ENCODE peak calls at places on chromosomes 7 and 10, in six cellular contexts. B is BJ; E is EL; S is NCI-H748 treated with DMSO at 0.1 percent for 48 hours; A is naive thymus-derived CD4-positive, alpha-beta T cell; U is MCF 10A. W is an unnamed sample.

GRCh38 chr10:79275431-79275851 is 71.8 kb upstream of the PPIF start:
- DNase-seq in U (no peak), S (no peak), A (no peak), E (no peak), B (no peak), W (peak; percentile 16)

GRCh38 chr7:70356324-70356797 is 758.1 kb downstream of the AUTS2 start:
- DNase-seq in U (no peak), A (no peak), B (no peak), E (no peak), S (peak; percentile 100), W (peak; percentile 89)

GRCh38 chr10:22681783-22682183 is 32.6 kb downstream of the PIP4K2A start:
- DNase-seq in S (no peak), B (no peak), A (peak; percentile 70), E (peak; percentile 77), U (peak; percentile 83), W (no peak)

GRCh38 chr10:46305430-46305808 is 18.6 kb downstream of the ANTXRL start:
- DNase-seq in U (no peak), E (no peak), A (no peak), B (no peak), S (no peak), W (no peak)

GRCh38 chr7:336810-337566 is 47.0 kb downstream of the FOXL3 start:
- DNase-seq in A (peak; percentile 24), S (no peak), U (no peak), B (no peak), E (no peak), W (no peak)

GRCh38 chr7:114273218-114273617 is 141.4 kb upstream of the FOXP2 start:
- DNase-seq in A (no peak), B (no peak), S (no peak), E (no peak), U (no peak), W (no peak)

GRCh38 chr7:286278-286677 is 3.7 kb upstream of the FOXL3 start:
- DNase-seq in B (no peak), A (peak; percentile 8), S (no peak), E (no peak), U (no peak), W (no peak)

GRCh38 chr7:54888067-54888735 is 129.2 kb upstream of the SEC61G start:
- DNase-seq in S (peak; percentile 40), E (peak; percentile 14), U (no peak), A (no peak), B (no peak), W (peak; percentile 21)

GRCh38 chr10:125209591-125210373 is 49.4 kb upstream of the CTBP2 start:
- DNase-seq in S (no peak), B (peak; percentile 30), E (peak; percentile 8), A (no peak), U (no peak), W (no peak)

GRCh38 chr7:134866581-134866980 is 87.1 kb downstream of the CALD1 start:
- DNase-seq in S (no peak), U (no peak), E (no peak), B (no peak), A (no peak), W (no peak)

GRCh38 chr7:51950811-51951210 is 634.2 kb upstream of the COBL start:
- DNase-seq in S (no peak), E (no peak), B (no peak), U (no peak), A (no peak), W (no peak)

GRCh38 chr10:62652114-62652513 is 152.4 kb upstream of the ADO start:
- DNase-seq in B (no peak), A (no peak), E (peak; percentile 71), S (no peak), U (no peak), W (no peak)

GRCh38 chr7:129393255-129393654 is 41.0 kb upstream of the STRIP2 start:
- DNase-seq in U (no peak), B (no peak), A (no peak), S (no peak), E (no peak), W (no peak)

GRCh38 chr10:46030091-46030937 is at the start of gene NCOA4:
- DNase-seq in S (peak; percentile 81), E (peak; percentile 98), B (peak; percentile 86), A (peak; percentile 96), U (peak; percentile 97), W (peak; percentile 84)

GRCh38 chr7:95545007-95545615 is 51.2 kb downstream of the PDK4 start:
- DNase-seq in E (peak; percentile 55), U (peak; percentile 77), B (peak; percentile 14), A (no peak), S (no peak), W (no peak)

GRCh38 chr10:73898730-73899400 is 12.1 kb upstream of the PLAU start:
- DNase-seq in E (peak; percentile 63), B (no peak), S (no peak), A (no peak), U (no peak), W (no peak)

GRCh38 chr7:34143397-34143796 is 238.1 kb downstream of the BMPER start:
- DNase-seq in E (no peak), A (no peak), B (peak; percentile 69), U (peak; percentile 21), S (no peak), W (peak; percentile 91)

GRCh38 chr7:121544726-121545125 is 148.6 kb upstream of the FAM3C start:
- DNase-seq in U (peak; percentile 93), S (no peak), E (peak; percentile 91), A (no peak), B (peak; percentile 92), W (no peak)

GRCh38 chr7:4203786-4204185 is 478.3 kb upstream of the FOXK1 start:
- DNase-seq in U (no peak), S (no peak), E (no peak), A (no peak), B (no peak), W (no peak)

GRCh38 chr7:99618726-99619125 is 2.0 kb downstream of the ZSCAN25 start:
- DNase-seq in E (peak; percentile 96), A (no peak), B (peak; percentile 61), S (no peak), U (peak; percentile 72), W (no peak)

GRCh38 chr7:27912751-27913150 is 172.8 kb downstream of the TAX1BP1 start:
- DNase-seq in B (no peak), S (no peak), U (no peak), A (no peak), E (no peak), W (no peak)

GRCh38 chr7:117757440-117757839 is 115.8 kb downstream of the CTTNBP2 start:
- DNase-seq in E (no peak), U (no peak), A (no peak), B (no peak), S (no peak), W (no peak)

GRCh38 chr7:155594163-155594732 is 47.9 kb upstream of the CNPY1 start:
- DNase-seq in E (no peak), S (no peak), U (no peak), B (no peak), A (no peak), W (no peak)

GRCh38 chr7:1586126-1586826 is 16.4 kb upstream of the PSMG3 start:
- DNase-seq in B (no peak), A (no peak), E (no peak), S (no peak), U (no peak), W (no peak)

GRCh38 chr10:106942035-106942662 is 222.4 kb downstream of the SORCS1 start:
- DNase-seq in A (no peak), B (no peak), E (no peak), S (no peak), U (peak; percentile 50), W (no peak)

GRCh38 chr10:125249948-125250347 is 89.6 kb upstream of the CTBP2 start:
- DNase-seq in S (no peak), B (no peak), A (no peak), E (no peak), U (no peak), W (no peak)

GRCh38 chr7:52786174-52786573 is 249.3 kb upstream of the POM121L12 start:
- DNase-seq in U (no peak), B (no peak), S (no peak), A (no peak), E (no peak), W (no peak)

GRCh38 chr7:130985361-130985760 is 251.4 kb upstream of the KLF14 start:
- DNase-seq in U (no peak), A (no peak), E (no peak), S (no peak), B (no peak), W (no peak)

GRCh38 chr10:122878799-122879338 is 512 bp downstream of the FAM24B start:
- DNase-seq in B (no peak), E (peak; percentile 23), U (peak; percentile 28), A (no peak), S (no peak), W (no peak)

W was measured in NCI-H524.